ENCODE peak calls at places on chromosome 10, in seven cellular contexts. One of them, this sample, is unnamed.

GRCh38 chr10:49287689-49288340 is 11.2 kb upstream of the C10orf71 start:
- DNase-seq in DMS153: no peak
- DNase-seq in activated CD4-positive, alpha-beta T cell treated with anti-CD3 and anti-CD28 coated beads, Interleukin-2, amount 10 ng/mL, durations not matched to agents 7 days and 5 days: no peak
- DNase-seq in heart right ventricle: no peak
- DNase-seq in left colon: no peak
- DNase-seq in COR-L47: no peak
- DNase-seq in AG08395: no peak
- DNase-seq in this sample: no peak

GRCh38 chr10:45015590-45015989 is 14.9 kb downstream of the ZNF22 start:
- DNase-seq in AG08395: no peak
- DNase-seq in left colon: no peak
- DNase-seq in COR-L47: no peak
- DNase-seq in heart right ventricle: no peak
- DNase-seq in DMS153: no peak
- DNase-seq in activated CD4-positive, alpha-beta T cell treated with anti-CD3 and anti-CD28 coated beads, Interleukin-2, amount 10 ng/mL, durations not matched to agents 7 days and 5 days: no peak
- DNase-seq in this sample: no peak

GRCh38 chr10:106513328-106513727 is 651.2 kb downstream of the SORCS1 start:
- DNase-seq in heart right ventricle: no peak
- DNase-seq in COR-L47: no peak
- DNase-seq in AG08395: no peak
- DNase-seq in left colon: no peak
- DNase-seq in DMS153: no peak
- DNase-seq in activated CD4-positive, alpha-beta T cell treated with anti-CD3 and anti-CD28 coated beads, Interleukin-2, amount 10 ng/mL, durations not matched to agents 7 days and 5 days: no peak
- DNase-seq in this sample: no peak

GRCh38 chr10:58152698-58153263 is 114.9 kb downstream of the IPMK start:
- DNase-seq in heart right ventricle: no peak
- DNase-seq in COR-L47: peak; percentile 63
- DNase-seq in left colon: no peak
- DNase-seq in DMS153: peak; percentile 72
- DNase-seq in AG08395: peak; percentile 45
- DNase-seq in activated CD4-positive, alpha-beta T cell treated with anti-CD3 and anti-CD28 coated beads, Interleukin-2, amount 10 ng/mL, durations not matched to agents 7 days and 5 days: peak; percentile 49
- DNase-seq in this sample: no peak

GRCh38 chr10:73653701-73654100 is 2.1 kb downstream of the SYNPO2L start:
- DNase-seq in left colon: no peak
- DNase-seq in heart right ventricle: no peak
- DNase-seq in DMS153: no peak
- DNase-seq in AG08395: no peak
- DNase-seq in COR-L47: no peak
- DNase-seq in activated CD4-positive, alpha-beta T cell treated with anti-CD3 and anti-CD28 coated beads, Interleukin-2, amount 10 ng/mL, durations not matched to agents 7 days and 5 days: no peak
- DNase-seq in this sample: no peak

GRCh38 chr10:31062856-31063255 is 31.2 kb upstream of the ZNF438 start:
- DNase-seq in AG08395: no peak
- DNase-seq in DMS153: no peak
- DNase-seq in COR-L47: no peak
- DNase-seq in heart right ventricle: no peak
- DNase-seq in activated CD4-positive, alpha-beta T cell treated with anti-CD3 and anti-CD28 coated beads, Interleukin-2, amount 10 ng/mL, durations not matched to agents 7 days and 5 days: no peak
- DNase-seq in left colon: no peak
- DNase-seq in this sample: no peak

GRCh38 chr10:60238408-60239100 is 151.1 kb downstream of the ANK3 start:
- DNase-seq in COR-L47: peak; percentile 26
- DNase-seq in AG08395: peak; percentile 35
- DNase-seq in left colon: no peak
- DNase-seq in heart right ventricle: no peak
- DNase-seq in activated CD4-positive, alpha-beta T cell treated with anti-CD3 and anti-CD28 coated beads, Interleukin-2, amount 10 ng/mL, durations not matched to agents 7 days and 5 days: peak; percentile 31
- DNase-seq in DMS153: peak; percentile 7
- DNase-seq in this sample: no peak

GRCh38 chr10:52740155-52740549 is 32.4 kb downstream of the MBL2 start:
- DNase-seq in heart right ventricle: no peak
- DNase-seq in activated CD4-positive, alpha-beta T cell treated with anti-CD3 and anti-CD28 coated beads, Interleukin-2, amount 10 ng/mL, durations not matched to agents 7 days and 5 days: no peak
- DNase-seq in COR-L47: no peak
- DNase-seq in AG08395: no peak
- DNase-seq in left colon: no peak
- DNase-seq in DMS153: no peak
- DNase-seq in this sample: no peak

GRCh38 chr10:49837685-49838084 is 75.6 kb upstream of the OGDHL start:
- DNase-seq in activated CD4-positive, alpha-beta T cell treated with anti-CD3 and anti-CD28 coated beads, Interleukin-2, amount 10 ng/mL, durations not matched to agents 7 days and 5 days: no peak
- DNase-seq in DMS153: no peak
- DNase-seq in COR-L47: no peak
- DNase-seq in heart right ventricle: no peak
- DNase-seq in left colon: no peak
- DNase-seq in AG08395: no peak
- DNase-seq in this sample: no peak

GRCh38 chr10:29127037-29127436 is 161.8 kb upstream of the LYZL1 start:
- DNase-seq in activated CD4-positive, alpha-beta T cell treated with anti-CD3 and anti-CD28 coated beads, Interleukin-2, amount 10 ng/mL, durations not matched to agents 7 days and 5 days: no peak
- DNase-seq in heart right ventricle: no peak
- DNase-seq in AG08395: no peak
- DNase-seq in DMS153: no peak
- DNase-seq in left colon: no peak
- DNase-seq in COR-L47: no peak
- DNase-seq in this sample: no peak